ENCODE peak calls at places on chromosomes 3 and 15, in nine cellular contexts. U is hypothalamus; A is NCI-H2081; X is esophagus muscularis mucosa; D is neural crest cell; F is activated CD8-positive, alpha-beta memory T cell treated with anti-CD3 and anti-CD28 coated beads for 24 hours; B is 8988T; S is fibroblast of lung; Q is CD8-positive, alpha-beta memory T cell. K is an unnamed sample.

GRCh38 chr3:141486735-141487418 is at the start of gene RASA2:
- DNase-seq in U (peak; percentile 79), A (peak; percentile 88), X (no peak), D (peak; percentile 49), F (peak; percentile 89), B (peak; percentile 81), S (peak; percentile 74), Q (peak; percentile 77), K (peak; percentile 89)

GRCh38 chr3:16338124-16338523 is 73.1 kb downstream of the OXNAD1 start:
- DNase-seq in U (no peak), A (no peak), X (no peak), D (no peak), F (peak; percentile 69), B (no peak), S (no peak), Q (peak; percentile 79), K (no peak)

GRCh38 chr3:53941945-53942344 is 50.3 kb upstream of the SELENOK start:
- DNase-seq in U (no peak), A (peak; percentile 39), X (no peak), D (no peak), F (no peak), B (no peak), S (no peak), Q (no peak), K (no peak)

GRCh38 chr3:106908181-106908938 is 468.9 kb upstream of the CCDC54 start:
- DNase-seq in U (no peak), A (no peak), X (no peak), D (no peak), F (no peak), B (no peak), S (no peak), Q (no peak), K (no peak)

GRCh38 chr15:38320181-38320580 is 67.5 kb downstream of the SPRED1 start:
- DNase-seq in U (no peak), A (no peak), X (no peak), D (no peak), F (no peak), B (no peak), S (peak; percentile 51), Q (no peak), K (no peak)

GRCh38 chr3:179955798-179956197 is 80.9 kb downstream of the PEX5L start:
- DNase-seq in U (no peak), A (no peak), X (no peak), D (no peak), F (no peak), B (no peak), S (no peak), Q (no peak), K (no peak)

GRCh38 chr15:86701259-86701963 is 621.7 kb downstream of the AGBL1 start:
- DNase-seq in U (no peak), A (no peak), X (no peak), D (no peak), F (no peak), B (no peak), S (no peak), Q (no peak), K (no peak)

GRCh38 chr3:87810427-87810826 is 248.4 kb downstream of the CGGBP1 start:
- DNase-seq in U (no peak), A (no peak), X (no peak), D (no peak), F (no peak), B (no peak), S (no peak), Q (no peak), K (no peak)

GRCh38 chr15:61051570-61052031 is 177.5 kb downstream of the RORA start:
- DNase-seq in U (peak; percentile 5), A (peak; percentile 34), X (peak; percentile 91), D (peak; percentile 8), F (no peak), B (no peak), S (peak; percentile 68), Q (no peak), K (peak; percentile 87)

GRCh38 chr15:83449250-83449671 is 2.1 kb downstream of the SH3GL3 start:
- DNase-seq in U (peak; percentile 5), A (no peak), X (no peak), D (no peak), F (no peak), B (no peak), S (no peak), Q (no peak), K (no peak)